ENCODE peak calls at places on chromosomes 3 and 15, in six cellular contexts. One of them, this sample, is unnamed. For H3K4me1, the result is how much of the 10 kb centered on the place peaks cover.

GRCh38 chr15:101578443-101578894 is 73.7 kb downstream of the TM2D3 start:
- DNase-seq in endodermal cell: peak
- DNase-seq in IMR-90: no peak
- DNase-seq in uterus: no peak
- DNase-seq in gastrocnemius medialis: no peak
- DNase-seq in neural progenitor cell: peak
- DNase-seq in this sample: no peak

GRCh38 chr15:55289011-55289572 is 521 bp downstream of the RAB27A start:
- DNase-seq in gastrocnemius medialis: no peak
- DNase-seq in endodermal cell: peak
- DNase-seq in neural progenitor cell: peak
- DNase-seq in uterus: peak
- DNase-seq in IMR-90: peak
- DNase-seq in this sample: no peak

GRCh38 chr15:75830910-75831805 is 12.1 kb upstream of the UBE2Q2 start:
- DNase-seq in uterus: no peak
- DNase-seq in gastrocnemius medialis: no peak
- DNase-seq in neural progenitor cell: peak
- DNase-seq in endodermal cell: peak
- DNase-seq in IMR-90: no peak
- DNase-seq in this sample: no peak

GRCh38 chr15:50380089-50380488 is 25.1 kb upstream of the GABPB1 start:
- DNase-seq in neural progenitor cell: no peak
- DNase-seq in IMR-90: peak
- DNase-seq in endodermal cell: no peak
- DNase-seq in uterus: no peak
- DNase-seq in gastrocnemius medialis: no peak
- DNase-seq in this sample: no peak

GRCh38 chr3:79245295-79246138 is 522.3 kb downstream of the ROBO1 start:
- DNase-seq in endodermal cell: no peak
- DNase-seq in gastrocnemius medialis: no peak
- DNase-seq in neural progenitor cell: no peak
- DNase-seq in uterus: no peak
- DNase-seq in IMR-90: no peak
- DNase-seq in this sample: no peak

GRCh38 chr15:49430046-49430445 is 7.0 kb downstream of the FGF7 start:
- DNase-seq in gastrocnemius medialis: no peak
- DNase-seq in endodermal cell: no peak
- DNase-seq in IMR-90: no peak
- DNase-seq in neural progenitor cell: no peak
- DNase-seq in uterus: no peak
- DNase-seq in this sample: no peak

GRCh38 chr3:112789787-112790186 is 56.9 kb downstream of the CD200R1L start:
- DNase-seq in IMR-90: peak
- DNase-seq in endodermal cell: no peak
- DNase-seq in neural progenitor cell: no peak
- DNase-seq in uterus: no peak
- DNase-seq in gastrocnemius medialis: no peak
- DNase-seq in this sample: no peak

GRCh38 chr15:57146394-57147140 is 228.1 kb downstream of the TCF12 start:
- DNase-seq in uterus: no peak
- DNase-seq in IMR-90: peak
- DNase-seq in gastrocnemius medialis: no peak
- DNase-seq in neural progenitor cell: peak
- DNase-seq in endodermal cell: no peak
- DNase-seq in this sample: no peak

GRCh38 chr15:75229191-75230015 is 27.7 kb downstream of the C15orf39 start:
- DNase-seq in endodermal cell: no peak
- DNase-seq in uterus: no peak
- DNase-seq in gastrocnemius medialis: no peak
- DNase-seq in IMR-90: peak
- DNase-seq in neural progenitor cell: no peak
- DNase-seq in this sample: no peak

GRCh38 chr3:196890309-196890708 is 22.6 kb downstream of the SENP5 start:
- DNase-seq in IMR-90: no peak
- DNase-seq in gastrocnemius medialis: no peak
- DNase-seq in uterus: no peak
- DNase-seq in endodermal cell: no peak
- DNase-seq in neural progenitor cell: no peak
- DNase-seq in this sample: no peak

GRCh38 chr3:163490119-163490518 is 1588.2 kb downstream of the SI start:
- DNase-seq in endodermal cell: peak
- DNase-seq in uterus: no peak
- DNase-seq in IMR-90: no peak
- DNase-seq in neural progenitor cell: peak
- DNase-seq in gastrocnemius medialis: no peak
- DNase-seq in this sample: no peak

GRCh38 chr3:187954486-187955075 is 199.4 kb upstream of the LPP start:
- DNase-seq in uterus: no peak
- DNase-seq in endodermal cell: no peak
- DNase-seq in gastrocnemius medialis: no peak
- DNase-seq in IMR-90: peak
- DNase-seq in neural progenitor cell: no peak
- DNase-seq in this sample: no peak

GRCh38 chr3:67522081-67522480 is 132.3 kb downstream of the SUCLG2 start:
- DNase-seq in endodermal cell: no peak
- DNase-seq in uterus: no peak
- DNase-seq in IMR-90: peak
- DNase-seq in neural progenitor cell: no peak
- DNase-seq in gastrocnemius medialis: no peak
- DNase-seq in this sample: no peak

GRCh38 chr15:95208988-95209387 is 977.6 kb downstream of the MCTP2 start:
- DNase-seq in neural progenitor cell: no peak
- DNase-seq in uterus: no peak
- DNase-seq in IMR-90: peak
- DNase-seq in endodermal cell: no peak
- DNase-seq in gastrocnemius medialis: no peak
- DNase-seq in this sample: no peak

GRCh38 chr15:31136612-31137328 is 35.2 kb upstream of the TRPM1 start:
- DNase-seq in gastrocnemius medialis: no peak
- DNase-seq in neural progenitor cell: no peak
- DNase-seq in IMR-90: no peak
- DNase-seq in endodermal cell: no peak
- DNase-seq in uterus: no peak
- DNase-seq in this sample: no peak

GRCh38 chr15:32889189-32889588 is 171.4 kb downstream of the GREM1 start:
- DNase-seq in neural progenitor cell: no peak
- DNase-seq in uterus: no peak
- DNase-seq in gastrocnemius medialis: no peak
- DNase-seq in IMR-90: no peak
- DNase-seq in endodermal cell: no peak
- DNase-seq in this sample: no peak

GRCh38 chr15:99511865-99512632 is 53.7 kb upstream of the MEF2A start:
- DNase-seq in uterus: no peak
- DNase-seq in endodermal cell: no peak
- DNase-seq in gastrocnemius medialis: peak
- DNase-seq in IMR-90: no peak
- DNase-seq in neural progenitor cell: no peak
- DNase-seq in this sample: no peak

GRCh38 chr3:106337116-106337515 is 468.3 kb upstream of the CBLB start:
- DNase-seq in IMR-90: peak
- DNase-seq in neural progenitor cell: no peak
- DNase-seq in uterus: no peak
- DNase-seq in gastrocnemius medialis: no peak
- DNase-seq in endodermal cell: no peak
- DNase-seq in this sample: no peak

GRCh38 chr3:197381371-197381770 is 83.0 kb upstream of the DLG1 start:
- DNase-seq in endodermal cell: no peak
- DNase-seq in IMR-90: no peak
- DNase-seq in neural progenitor cell: no peak
- DNase-seq in gastrocnemius medialis: no peak
- DNase-seq in uterus: no peak
- DNase-seq in this sample: no peak

GRCh38 chr3:53837331-53837730 is 8.9 kb downstream of the CHDH start:
- DNase-seq in neural progenitor cell: no peak
- DNase-seq in gastrocnemius medialis: no peak
- DNase-seq in IMR-90: no peak
- DNase-seq in endodermal cell: no peak
- DNase-seq in uterus: no peak
- DNase-seq in this sample: no peak

GRCh38 chr15:74203914-74204431 is 1.4 kb upstream of the STRA6 start:
- DNase-seq in gastrocnemius medialis: no peak
- DNase-seq in endodermal cell: peak
- DNase-seq in IMR-90: peak
- DNase-seq in neural progenitor cell: peak
- DNase-seq in uterus: peak
- DNase-seq in this sample: peak

GRCh38 chr3:33426630-33427341 is 13.4 kb downstream of the UBP1 start:
- DNase-seq in IMR-90: no peak
- DNase-seq in gastrocnemius medialis: no peak
- DNase-seq in neural progenitor cell: no peak
- DNase-seq in endodermal cell: peak
- DNase-seq in uterus: no peak
- DNase-seq in this sample: no peak

GRCh38 chr3:197730200-197730599 is 6.5 kb downstream of the RUBCN start:
- DNase-seq in neural progenitor cell: no peak
- DNase-seq in gastrocnemius medialis: no peak
- DNase-seq in endodermal cell: no peak
- DNase-seq in uterus: no peak
- DNase-seq in IMR-90: peak
- DNase-seq in this sample: no peak

GRCh38 chr3:176430244-176430893 is 766.9 kb downstream of the TBL1XR1 start:
- DNase-seq in neural progenitor cell: peak
- DNase-seq in gastrocnemius medialis: no peak
- DNase-seq in endodermal cell: no peak
- DNase-seq in IMR-90: peak
- DNase-seq in uterus: no peak
- DNase-seq in this sample: no peak

DNA sequence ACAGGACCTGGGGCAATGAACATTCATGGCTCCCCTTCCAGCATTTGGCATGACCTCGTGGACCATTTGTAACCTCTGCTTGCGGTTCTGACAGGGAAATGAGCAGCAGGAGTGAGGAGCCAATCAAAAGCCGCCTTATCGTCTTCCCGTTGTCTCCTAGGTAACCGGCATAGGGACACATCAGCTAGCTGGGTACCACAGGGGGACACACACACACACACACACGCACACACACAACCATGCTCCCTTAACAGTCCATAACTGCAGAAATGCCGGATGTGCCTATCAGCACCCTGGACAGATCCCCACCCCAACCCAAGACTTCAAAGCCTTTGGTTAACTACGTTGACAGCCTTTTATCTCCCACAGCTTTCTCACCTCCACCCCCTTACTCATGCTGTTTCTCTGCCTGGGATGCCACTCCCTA is 53.4 kb upstream of the CCDC174 start:
- DNase-seq in neural progenitor cell: peak
- DNase-seq in IMR-90: peak
- DNase-seq in gastrocnemius medialis: no peak
- DNase-seq in endodermal cell: peak
- DNase-seq in uterus: no peak
- DNase-seq in this sample: no peak
- H3K4me1 ChIP-seq in neural progenitor cell: under half
- H3K4me1 ChIP-seq in IMR-90: under half
- H3K4me1 ChIP-seq in gastrocnemius medialis: under half
- H3K4me1 ChIP-seq in endodermal cell: under half
- H3K4me1 ChIP-seq in uterus: under half
- H3K4me1 ChIP-seq in this sample: under half

GRCh38 chr15:67124911-67125588 is 59.6 kb downstream of the SMAD3 start:
- DNase-seq in gastrocnemius medialis: no peak
- DNase-seq in uterus: no peak
- DNase-seq in neural progenitor cell: no peak
- DNase-seq in IMR-90: no peak
- DNase-seq in endodermal cell: no peak
- DNase-seq in this sample: no peak
- H3K4me1 ChIP-seq in gastrocnemius medialis: half or more
- H3K4me1 ChIP-seq in uterus: under half
- H3K4me1 ChIP-seq in neural progenitor cell: under half
- H3K4me1 ChIP-seq in IMR-90: half or more
- H3K4me1 ChIP-seq in endodermal cell: under half
- H3K4me1 ChIP-seq in this sample: half or more

GRCh38 chr15:41946970-41947369 is 25.4 kb downstream of the EHD4 start:
- DNase-seq in IMR-90: no peak
- DNase-seq in uterus: no peak
- DNase-seq in gastrocnemius medialis: no peak
- DNase-seq in endodermal cell: peak
- DNase-seq in neural progenitor cell: no peak
- DNase-seq in this sample: no peak

GRCh38 chr15:41949400-41950126 is 22.8 kb downstream of the EHD4 start:
- DNase-seq in endodermal cell: peak
- DNase-seq in neural progenitor cell: peak
- DNase-seq in uterus: no peak
- DNase-seq in gastrocnemius medialis: no peak
- DNase-seq in IMR-90: no peak
- DNase-seq in this sample: no peak

GRCh38 chr15:41950505-41950904 is 21.9 kb downstream of the EHD4 start:
- DNase-seq in gastrocnemius medialis: no peak
- DNase-seq in uterus: no peak
- DNase-seq in neural progenitor cell: no peak
- DNase-seq in endodermal cell: no peak
- DNase-seq in IMR-90: peak
- DNase-seq in this sample: no peak

GRCh38 chr15:41950127-41950483 is 22.3 kb downstream of the EHD4 start:
- DNase-seq in uterus: no peak
- DNase-seq in gastrocnemius medialis: no peak
- DNase-seq in neural progenitor cell: no peak
- DNase-seq in IMR-90: no peak
- DNase-seq in endodermal cell: peak
- DNase-seq in this sample: no peak

GRCh38 chr15:41948499-41948898 is 23.9 kb downstream of the EHD4 start:
- DNase-seq in neural progenitor cell: no peak
- DNase-seq in uterus: peak
- DNase-seq in gastrocnemius medialis: peak
- DNase-seq in endodermal cell: peak
- DNase-seq in IMR-90: no peak
- DNase-seq in this sample: no peak
- H3K4me1 ChIP-seq in neural progenitor cell: under half
- H3K4me1 ChIP-seq in uterus: under half
- H3K4me1 ChIP-seq in gastrocnemius medialis: under half
- H3K4me1 ChIP-seq in endodermal cell: under half
- H3K4me1 ChIP-seq in IMR-90: under half
- H3K4me1 ChIP-seq in this sample: half or more

DNA sequence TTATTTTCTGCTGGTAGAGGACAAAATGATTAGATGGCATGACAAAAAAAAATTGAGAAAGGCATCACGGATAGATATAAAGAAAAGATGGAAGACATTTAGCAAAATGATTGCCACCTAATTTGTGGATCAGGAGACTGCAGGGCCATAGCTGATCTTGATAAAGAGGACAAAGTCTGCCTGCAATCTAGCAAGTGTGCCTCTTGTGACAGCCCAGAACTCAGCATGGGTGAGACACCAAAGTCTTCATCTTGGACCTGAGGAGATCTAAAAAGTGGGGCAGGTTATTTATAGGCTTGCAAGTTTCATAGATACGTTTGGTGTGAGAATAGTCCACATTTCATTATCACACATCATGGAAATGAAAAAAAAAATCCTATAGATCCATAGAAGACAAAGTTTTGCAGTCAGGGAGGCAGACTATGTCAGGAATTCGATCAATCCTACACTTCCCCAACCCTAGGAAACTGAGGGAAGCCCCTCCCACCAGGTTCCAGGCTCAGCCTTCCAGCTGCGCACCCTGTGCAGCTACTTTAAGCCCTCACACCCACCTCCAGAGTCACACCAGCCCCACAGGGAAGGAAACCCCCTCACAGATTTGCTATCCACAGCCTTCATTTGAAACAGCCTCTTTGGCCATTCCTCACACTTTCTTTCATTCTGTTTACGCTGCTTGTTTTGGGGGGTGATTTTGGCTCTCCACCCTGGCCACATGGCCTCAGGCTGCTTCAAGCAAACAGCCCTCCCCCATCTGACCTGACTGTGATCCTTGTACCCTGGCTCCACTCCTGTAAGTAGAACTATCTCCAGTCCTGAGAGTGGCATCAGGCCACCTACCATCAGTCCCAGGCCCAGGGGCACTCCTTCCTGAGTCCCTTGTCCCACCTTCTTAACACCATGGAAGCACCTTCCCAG is 28.1 kb upstream of the KLHL6 start:
- DNase-seq in neural progenitor cell: peak
- DNase-seq in uterus: no peak
- DNase-seq in IMR-90: no peak
- DNase-seq in gastrocnemius medialis: no peak
- DNase-seq in endodermal cell: peak
- DNase-seq in this sample: no peak
- H3K4me1 ChIP-seq in neural progenitor cell: under half
- H3K4me1 ChIP-seq in uterus: under half
- H3K4me1 ChIP-seq in IMR-90: under half
- H3K4me1 ChIP-seq in gastrocnemius medialis: half or more
- H3K4me1 ChIP-seq in endodermal cell: under half
- H3K4me1 ChIP-seq in this sample: under half